ENCODE peak calls at places on chromosome 1, in ten cellular contexts. V is stimulated activated CD4-positive, alpha-beta T cell treated with anti-CD3 and anti-CD28 coated beads, Interleukin-12 subunit alpha, Interleukin-12 subunit beta, amount 100 ng/mL, for 48 hours; S is activated naive CD8-positive, alpha-beta T cell treated with anti-CD3 and anti-CD28 coated beads, Interleukin-2, amount 50 U/mL, for 24 hours; W is T1000; R is SK-N-DZ; X is activated T-cell treated with anti-CD3 and anti-CD28 coated beads, Interleukin-2, amount 50 U/mL, for 1 hour; A is cardiac septum; Q is GM04504; C is B cell; B is cerebellum. H is an unnamed sample.

GRCh38 chr1:15328785-15329480 is 80.8 kb upstream of the EFHD2 start:
- DNase-seq in S (no peak), A (no peak), V (no peak), X (no peak), W (no peak), C (no peak), Q (no peak), B (peak), R (no peak), H (no peak)

GRCh38 chr1:59116920-59117542 is 179.9 kb upstream of the FGGY start:
- DNase-seq in X (no peak), S (peak), R (no peak), C (no peak), W (no peak), V (no peak), Q (peak), B (no peak), A (no peak), H (no peak)

GRCh38 chr1:6005276-6005917 is 13.2 kb upstream of the NPHP4 start:
- DNase-seq in V (no peak), Q (no peak), B (no peak), W (no peak), X (peak), C (no peak), A (peak), R (no peak), S (no peak), H (no peak)

GRCh38 chr1:150567341-150567716 is 12.1 kb downstream of the MCL1 start:
- DNase-seq in W (no peak), B (no peak), V (no peak), A (no peak), Q (no peak), S (peak), R (no peak), X (peak), C (no peak), H (no peak)

GRCh38 chr1:61301824-61302652 is 219.7 kb downstream of the NFIA start:
- DNase-seq in Q (peak), S (no peak), X (no peak), C (no peak), W (no peak), R (no peak), A (no peak), V (no peak), B (no peak), H (no peak)

GRCh38 chr1:84771895-84772294 is 81.6 kb upstream of the SSX2IP start:
- DNase-seq in S (no peak), R (no peak), W (no peak), X (no peak), B (no peak), V (no peak), Q (no peak), C (no peak), A (no peak), H (no peak)

GRCh38 chr1:180842052-180842451 is 70.6 kb upstream of the KIAA1614 start:
- DNase-seq in R (no peak), B (no peak), Q (peak), A (no peak), W (no peak), X (no peak), C (no peak), S (no peak), V (no peak), H (peak)

GRCh38 chr1:31696246-31696645 is 7.6 kb downstream of the COL16A1 start:
- DNase-seq in X (no peak), R (no peak), Q (no peak), A (no peak), V (no peak), W (no peak), B (peak), S (no peak), C (no peak), H (no peak)

GRCh38 chr1:33815061-33815460 is 48.8 kb upstream of the HMGB4 start:
- DNase-seq in V (no peak), S (no peak), Q (no peak), W (no peak), A (no peak), X (no peak), R (no peak), B (no peak), C (no peak), H (peak)

GRCh38 chr1:17877896-17878295 is 122.8 kb downstream of the ACTL8 start:
- DNase-seq in S (no peak), B (no peak), X (no peak), Q (peak), A (no peak), C (no peak), W (no peak), R (no peak), V (no peak), H (no peak)

GRCh38 chr1:21293537-21294265 is 3.4 kb upstream of the ECE1 start:
- DNase-seq in S (peak), V (peak), R (no peak), A (no peak), B (no peak), X (peak), W (no peak), C (peak), Q (no peak), H (no peak)

GRCh38 chr1:1943834-1944570 is 24.9 kb upstream of the TMEM52 start:
- DNase-seq in A (no peak), V (peak), C (peak), B (peak), R (peak), S (peak), W (no peak), Q (no peak), X (peak), H (peak)

GRCh38 chr1:165633624-165634023 is 2.6 kb downstream of the MGST3 start:
- DNase-seq in V (no peak), C (no peak), B (no peak), R (no peak), W (no peak), S (no peak), Q (no peak), A (no peak), X (no peak), H (peak)

GRCh38 chr1:211591980-211592493 is 13.1 kb upstream of the SLC30A1 start:
- DNase-seq in B (no peak), W (peak), X (no peak), Q (no peak), A (no peak), S (no peak), R (no peak), V (no peak), C (no peak), H (peak)